ENCODE peak calls at places on chromosomes 7 and 10, in eight cellular contexts. X is HT-29, L is stomach, T is G401, N is NCI-H446 treated with DMSO at 0.1 percent for 48 hours, Y is LHCN-M2, F is fibroblast of pulmonary artery, H is nucleus accumbens. P is an unnamed sample.

GRCh38 chr10:32629910-32630309 is 184.0 kb downstream of the CCDC7 start:
- DNase-seq in N (no peak), T (no peak), H (no peak), X (no peak), F (no peak), Y (no peak), L (no peak), P (no peak)

GRCh38 chr10:32932330-32932729 is 25.7 kb downstream of the ITGB1 start:
- DNase-seq in L (no peak), Y (no peak), X (no peak), N (no peak), F (no peak), H (no peak), T (no peak), P (no peak)

GRCh38 chr10:6173203-6173602 is 29.5 kb upstream of the PFKFB3 start:
- DNase-seq in F (no peak), Y (no peak), X (peak), N (no peak), T (peak), H (no peak), L (no peak), P (no peak)

GRCh38 chr7:45157653-45158401 is at the start of gene RAMP3:
- DNase-seq in Y (no peak), H (no peak), F (no peak), X (no peak), T (no peak), L (no peak), N (no peak), P (no peak)

GRCh38 chr7:55074008-55074499 is 55.2 kb downstream of the EGFR start:
- DNase-seq in N (no peak), T (no peak), X (peak), H (no peak), L (peak), F (peak), Y (peak), P (peak)

GRCh38 chr7:2710256-2710655 is 22.3 kb downstream of the AMZ1 start:
- DNase-seq in Y (no peak), L (no peak), F (no peak), N (no peak), X (no peak), H (no peak), T (no peak), P (no peak)

GRCh38 chr7:20316706-20317105 is 14.0 kb upstream of the ITGB8 start:
- DNase-seq in Y (no peak), L (no peak), F (no peak), X (no peak), N (no peak), H (no peak), T (no peak), P (no peak)

GRCh38 chr10:63103971-63104409 is 29.1 kb upstream of the NRBF2 start:
- DNase-seq in H (no peak), F (no peak), X (no peak), N (no peak), Y (no peak), L (no peak), T (no peak), P (no peak)

GRCh38 chr7:95693551-95694333 is 78.6 kb upstream of the DYNC1I1 start:
- DNase-seq in X (no peak), T (no peak), F (peak), H (no peak), Y (peak), L (no peak), N (no peak), P (peak)

P was measured in RPMI7951.